ENCODE peak calls at places on chromosomes 2 and 18, in nine cellular contexts. I is stimulated activated CD8-positive, alpha-beta memory T cell treated with anti-CD3 and anti-CD28 coated beads, Interleukin-15, amount 100 ng/mL, for 4 hours; V is smooth muscle cell of the brain vasculature; X is activated CD8-positive, alpha-beta memory T cell treated with anti-CD3 and anti-CD28 coated beads, Interleukin-2, amount 10 ng/mL, durations not matched to agents 7 days and 5 days; C is mesenchymal stem cell; L is GF-D8; M is stimulated activated naive B cell treated with anti-CD40 and anti-IgM and Interleukin-4, amounts not matched to agents 10 μg/mL and 1 μg/mL and 100 μg/mL, for 72 hours; P is HAP-1; Y is HCT116. U is an unnamed sample.

GRCh38 chr18:7038330-7038846 is 79.2 kb downstream of the LAMA1 start:
- DNase-seq in X (no peak), V (peak), Y (no peak), M (no peak), L (no peak), P (peak), I (no peak), C (peak), U (peak)

GRCh38 chr2:227783404-227784138 is 30.1 kb upstream of the CCL20 start:
- DNase-seq in L (no peak), X (peak), V (no peak), C (no peak), M (peak), Y (no peak), P (no peak), I (no peak), U (peak)

GRCh38 chr2:65576861-65577601 is 144.6 kb upstream of the SPRED2 start:
- DNase-seq in I (no peak), C (peak), M (no peak), V (peak), P (no peak), X (no peak), L (no peak), Y (peak), U (no peak)

GRCh38 chr2:150371066-150371812 is 116.2 kb downstream of the RND3 start:
- DNase-seq in V (no peak), C (no peak), L (no peak), P (no peak), Y (no peak), I (no peak), M (no peak), X (no peak), U (no peak)

GRCh38 chr2:29528891-29529520 is 392.4 kb downstream of the ALK start:
- DNase-seq in X (no peak), V (no peak), L (no peak), C (peak), I (no peak), P (no peak), Y (no peak), M (no peak), U (peak)

GRCh38 chr18:56522826-56523225 is 115.6 kb downstream of the TXNL1 start:
- DNase-seq in I (no peak), X (no peak), P (no peak), C (no peak), Y (no peak), M (no peak), V (no peak), L (no peak), U (no peak)

GRCh38 chr2:105085525-105085924 is 47.7 kb downstream of the MRPS9 start:
- DNase-seq in P (no peak), C (no peak), V (no peak), Y (no peak), M (no peak), I (no peak), X (no peak), L (no peak), U (no peak)

GRCh38 chr2:121220995-121221394 is 64.0 kb downstream of the TFCP2L1 start:
- DNase-seq in V (no peak), M (no peak), X (no peak), Y (peak), C (no peak), I (no peak), L (no peak), P (no peak), U (no peak)